ENCODE peak calls at places on chromosomes 7 and 10, in five cellular contexts. X is GM19239, Z is HL-60, K is NCI-H1436, Y is NCI-H1092 treated with DMSO at 0.1 percent for 48 hours. S is an unnamed sample.

GRCh38 chr10:21524526-21525366 is 736 bp downstream of the SKIDA1 start:
- DNase-seq in X (no peak), Z (no peak), K (no peak), Y (peak; percentile 73), S (no peak)

GRCh38 chr10:49108656-49109055 is 6.7 kb downstream of the VSTM4 start:
- DNase-seq in X (no peak), Z (no peak), K (no peak), Y (no peak), S (no peak)

GRCh38 chr7:149423441-149423970 is 37.4 kb downstream of the ZNF777 start:
- DNase-seq in X (no peak), Z (no peak), K (no peak), Y (peak; percentile 64), S (no peak)

GRCh38 chr7:46321556-46322205 is 400.6 kb upstream of the IGFBP3 start:
- DNase-seq in X (no peak), Z (no peak), K (no peak), Y (no peak), S (no peak)

GRCh38 chr10:6498771-6499170 is 81.3 kb downstream of the PRKCQ start:
- DNase-seq in X (no peak), Z (no peak), K (no peak), Y (no peak), S (no peak)

GRCh38 chr7:50156163-50156562 is 63.1 kb upstream of the ZPBP start:
- DNase-seq in X (no peak), Z (no peak), K (no peak), Y (no peak), S (no peak)

GRCh38 chr7:128266891-128267839 is 26.1 kb downstream of the LEP start:
- DNase-seq in X (no peak), Z (no peak), K (peak; percentile 31), Y (peak; percentile 88), S (no peak)

GRCh38 chr7:55280031-55280454 is 85.1 kb upstream of the LANCL2 start:
- DNase-seq in X (peak; percentile 54), Z (no peak), K (peak; percentile 74), Y (peak; percentile 82), S (peak; percentile 76)

GRCh38 chr7:45885264-45885882 is 2.9 kb upstream of the IGFBP1 start:
- DNase-seq in X (no peak), Z (no peak), K (no peak), Y (no peak), S (no peak)

GRCh38 chr10:1419796-1420429 is 317.4 kb downstream of the ADARB2 start:
- DNase-seq in X (no peak), Z (no peak), K (no peak), Y (peak; percentile 46), S (no peak)

GRCh38 chr7:43586251-43586900 is 3.5 kb downstream of the STK17A start:
- DNase-seq in X (no peak), Z (no peak), K (no peak), Y (no peak), S (no peak)

GRCh38 chr10:91162050-91162494 is 58.4 kb upstream of the PCGF5 start:
- DNase-seq in X (no peak), Z (no peak), K (no peak), Y (peak; percentile 40), S (peak; percentile 18)

GRCh38 chr7:106111671-106112117 is 418 bp downstream of the SYPL1 start:
- DNase-seq in X (no peak), Z (no peak), K (peak; percentile 40), Y (peak; percentile 63), S (peak; percentile 56)

GRCh38 chr10:78931333-78932083 is 137.3 kb upstream of the ZMIZ1 start:
- DNase-seq in X (no peak), Z (no peak), K (no peak), Y (no peak), S (no peak)

GRCh38 chr7:28207486-28208158 is 27.0 kb upstream of the JAZF1 start:
- DNase-seq in X (no peak), Z (no peak), K (no peak), Y (no peak), S (peak; percentile 15)

GRCh38 chr7:105423987-105424386 is 35.3 kb upstream of the SRPK2 start:
- DNase-seq in X (no peak), Z (no peak), K (no peak), Y (no peak), S (no peak)

GRCh38 chr7:74579800-74580685 is 77.5 kb upstream of the GTF2I start:
- DNase-seq in X (no peak), Z (no peak), K (no peak), Y (no peak), S (no peak)

GRCh38 chr10:130576427-130576826 is 440.2 kb downstream of the GLRX3 start:
- DNase-seq in X (no peak), Z (no peak), K (no peak), Y (no peak), S (no peak)

GRCh38 chr10:13939391-13939790 is 352.6 kb downstream of the PRPF18 start:
- DNase-seq in X (no peak), Z (no peak), K (no peak), Y (no peak), S (no peak)

GRCh38 chr7:26279405-26279804 is 12.3 kb upstream of the SNX10 start:
- DNase-seq in X (no peak), Z (no peak), K (no peak), Y (no peak), S (no peak)

GRCh38 chr7:43137811-43138210 is 25.4 kb downstream of the HECW1 start:
- DNase-seq in X (no peak), Z (no peak), K (no peak), Y (no peak), S (no peak)

GRCh38 chr10:54342058-54342457 is 459.0 kb downstream of the PCDH15 start:
- DNase-seq in X (no peak), Z (no peak), K (no peak), Y (no peak), S (no peak)

GRCh38 chr7:132464740-132465139 is 111.5 kb downstream of the PLXNA4 start:
- DNase-seq in X (no peak), Z (no peak), K (no peak), Y (no peak), S (no peak)

GRCh38 chr7:69780377-69780776 is 182.1 kb downstream of the AUTS2 start:
- DNase-seq in X (no peak), Z (no peak), K (peak; percentile 49), Y (peak; percentile 86), S (no peak)

GRCh38 chr7:82760831-82761230 is 317.3 kb upstream of the CACNA2D1 start:
- DNase-seq in X (no peak), Z (no peak), K (no peak), Y (no peak), S (no peak)

GRCh38 chr7:55593515-55594318 is 21.4 kb upstream of the VOPP1 start:
- DNase-seq in X (no peak), Z (peak; percentile 35), K (peak; percentile 41), Y (peak; percentile 46), S (peak; percentile 71)

GRCh38 chr10:27743736-27744477 is 1.7 kb downstream of the MKX start:
- DNase-seq in X (no peak), Z (no peak), K (no peak), Y (no peak), S (no peak)

GRCh38 chr7:105133358-105133757 is 119.4 kb downstream of the KMT2E start:
- DNase-seq in X (no peak), Z (no peak), K (no peak), Y (no peak), S (no peak)

GRCh38 chr10:131818510-131819234 is 82.1 kb upstream of the PPP2R2D start:
- DNase-seq in X (no peak), Z (no peak), K (no peak), Y (no peak), S (no peak)

GRCh38 chr10:61992683-61993629 is 91.5 kb downstream of the ARID5B start:
- DNase-seq in X (no peak), Z (peak; percentile 55), K (peak; percentile 82), Y (peak; percentile 22), S (peak; percentile 27)

GRCh38 chr10:94315975-94316464 is 46.7 kb downstream of the NOC3L start:
- DNase-seq in X (no peak), Z (no peak), K (no peak), Y (no peak), S (no peak)

GRCh38 chr10:116385994-116386809 is 41.4 kb upstream of the PNLIPRP3 start:
- DNase-seq in X (no peak), Z (no peak), K (peak; percentile 7), Y (peak; percentile 2), S (no peak)

GRCh38 chr7:96837583-96837982 is 127.9 kb upstream of the SEM1 start:
- DNase-seq in X (peak; percentile 5), Z (no peak), K (no peak), Y (no peak), S (peak; percentile 22)

GRCh38 chr7:33650828-33651227 is 254.5 kb upstream of the BMPER start:
- DNase-seq in X (no peak), Z (no peak), K (no peak), Y (no peak), S (no peak)